ENCODE peak calls at places on chromosomes 12 and 14, in nine cellular contexts. C is uterus; N is activated T-cell treated with anti-CD3 and anti-CD28 coated beads, Interleukin-2, amount 50 U/mL, for 1 hour; S is left cardiac atrium; Q is AG04450; U is epithelial cell of esophagus; M is bronchial epithelial cell; H is effector memory CD8-positive, alpha-beta T cell; K is LHCN-M2. W is an unnamed sample.
A peak's percentile ranks its signal among the peaks of the same experiment; 100 is the strongest.

GRCh38 chr12:115835445-115835844 is 442.0 kb downstream of the MED13L start:
- DNase-seq in K (no peak), S (no peak), Q (no peak), N (no peak), U (no peak), H (no peak), C (peak; percentile 19), M (no peak), W (no peak)

GRCh38 chr12:69008510-69008909 is 75.5 kb upstream of the CPM start:
- DNase-seq in K (peak; percentile 51), C (no peak), M (peak; percentile 99), H (no peak), N (no peak), U (peak; percentile 97), Q (no peak), S (no peak), W (no peak)

GRCh38 chr12:4539167-4539870 is 629 bp downstream of the RAD51AP1 start:
- DNase-seq in S (no peak), K (peak; percentile 5), H (no peak), Q (no peak), C (no peak), N (no peak), U (no peak), M (peak; percentile 25), W (no peak)

GRCh38 chr14:32012062-32012461 is 65.0 kb upstream of the ARHGAP5 start:
- DNase-seq in S (no peak), U (peak; percentile 66), K (no peak), N (no peak), Q (no peak), C (no peak), M (peak; percentile 72), H (no peak), W (no peak)

GRCh38 chr14:82641050-82641540 is 1107.4 kb upstream of the SEL1L start:
- DNase-seq in C (no peak), U (peak; percentile 25), M (peak; percentile 2), S (no peak), N (no peak), Q (no peak), H (no peak), K (no peak), W (no peak)

GRCh38 chr12:49641748-49642369 is 18.5 kb downstream of the PRPF40B start:
- DNase-seq in C (no peak), M (no peak), Q (no peak), H (no peak), S (no peak), N (no peak), K (no peak), U (no peak), W (no peak)

GRCh38 chr12:56758728-56759269 is 4.3 kb upstream of the HSD17B6 start:
- DNase-seq in Q (no peak), N (no peak), H (no peak), C (no peak), S (no peak), U (no peak), K (no peak), M (no peak), W (no peak)

GRCh38 chr14:54797556-54797955 is 105.1 kb downstream of the GCH1 start:
- DNase-seq in C (no peak), K (no peak), N (no peak), H (no peak), Q (no peak), U (no peak), M (no peak), S (no peak), W (no peak)

GRCh38 chr12:49750027-49750977 is 8.9 kb downstream of the TMBIM6 start:
- DNase-seq in U (peak; percentile 94), M (peak; percentile 94), C (no peak), Q (no peak), S (no peak), N (no peak), H (no peak), K (peak; percentile 58), W (no peak)

GRCh38 chr12:25377475-25378179 is 126.9 kb upstream of the KRAS start:
- DNase-seq in H (no peak), K (peak; percentile 34), U (peak; percentile 79), Q (peak; percentile 63), M (peak; percentile 81), C (no peak), N (no peak), S (no peak), W (no peak)

GRCh38 chr12:50589650-50590435 is 85.1 kb downstream of the DIP2B start:
- DNase-seq in S (no peak), U (peak; percentile 67), K (peak; percentile 90), N (no peak), Q (peak; percentile 76), H (no peak), M (peak; percentile 79), C (no peak), W (no peak)

GRCh38 chr12:39440781-39441180 is 2.1 kb downstream of the KIF21A start:
- DNase-seq in H (no peak), C (no peak), U (no peak), Q (no peak), M (no peak), N (no peak), S (no peak), K (no peak), W (no peak)

GRCh38 chr14:60067911-60068310 is 23.8 kb upstream of the PCNX4 start:
- DNase-seq in M (no peak), K (no peak), H (no peak), Q (no peak), N (no peak), C (no peak), U (no peak), S (no peak), W (no peak)

GRCh38 chr12:89709994-89710872 is 1.6 kb upstream of the ATP2B1 start:
- DNase-seq in M (peak; percentile 27), S (peak; percentile 73), N (no peak), C (peak; percentile 55), H (peak; percentile 28), Q (no peak), K (no peak), U (peak; percentile 47), W (peak; percentile 70)

GRCh38 chr14:104851896-104852663 is 13.0 kb upstream of the CEP170B start:
- DNase-seq in H (no peak), C (peak; percentile 8), N (no peak), S (no peak), Q (no peak), U (no peak), M (no peak), K (no peak), W (no peak)